ENCODE peak calls at places on chromosomes 1 and 21, in six cellular contexts. One of them, this sample, is unnamed.

GRCh38 chr1:213772711-213773110 is 215.1 kb upstream of the PROX1 start:
- DNase-seq in CD4-positive, alpha-beta T cell: no peak
- DNase-seq in MM.1S: no peak
- DNase-seq in A549: no peak
- DNase-seq in IMR-90: no peak
- DNase-seq in neural progenitor cell: no peak
- DNase-seq in this sample: no peak

GRCh38 chr1:87327362-87328120 is 1.1 kb upstream of the LMO4 start:
- DNase-seq in CD4-positive, alpha-beta T cell: no peak
- DNase-seq in MM.1S: peak; percentile 23
- DNase-seq in A549: no peak
- DNase-seq in IMR-90: no peak
- DNase-seq in neural progenitor cell: no peak
- DNase-seq in this sample: no peak

GRCh38 chr1:97350241-97350640 is 570.6 kb downstream of the DPYD start:
- DNase-seq in CD4-positive, alpha-beta T cell: no peak
- DNase-seq in MM.1S: no peak
- DNase-seq in A549: no peak
- DNase-seq in IMR-90: peak; percentile 61
- DNase-seq in neural progenitor cell: no peak
- DNase-seq in this sample: no peak

GRCh38 chr1:51861669-51862068 is 16.9 kb downstream of the NRDC start:
- DNase-seq in CD4-positive, alpha-beta T cell: no peak
- DNase-seq in MM.1S: no peak
- DNase-seq in A549: no peak
- DNase-seq in IMR-90: peak; percentile 51
- DNase-seq in neural progenitor cell: no peak
- DNase-seq in this sample: no peak

GRCh38 chr1:168437821-168438220 is 106.0 kb downstream of the XCL2 start:
- DNase-seq in CD4-positive, alpha-beta T cell: no peak
- DNase-seq in MM.1S: no peak
- DNase-seq in A549: no peak
- DNase-seq in IMR-90: no peak
- DNase-seq in neural progenitor cell: no peak
- DNase-seq in this sample: no peak

GRCh38 chr1:184427722-184428121 is 40.9 kb downstream of the C1orf21 start:
- DNase-seq in CD4-positive, alpha-beta T cell: no peak
- DNase-seq in MM.1S: no peak
- DNase-seq in A549: no peak
- DNase-seq in IMR-90: no peak
- DNase-seq in neural progenitor cell: no peak
- DNase-seq in this sample: no peak

GRCh38 chr1:54335396-54336056 is 70.7 kb downstream of the SSBP3 start:
- DNase-seq in CD4-positive, alpha-beta T cell: no peak
- DNase-seq in MM.1S: no peak
- DNase-seq in A549: no peak
- DNase-seq in IMR-90: peak; percentile 95
- DNase-seq in neural progenitor cell: no peak
- DNase-seq in this sample: no peak

GRCh38 chr21:31182231-31183129 is 144.2 kb upstream of the KRTAP19-8 start:
- DNase-seq in CD4-positive, alpha-beta T cell: peak; percentile 68
- DNase-seq in MM.1S: no peak
- DNase-seq in A549: no peak
- DNase-seq in IMR-90: no peak
- DNase-seq in neural progenitor cell: no peak
- DNase-seq in this sample: no peak

GRCh38 chr1:221274373-221274772 is 395.1 kb downstream of the HLX start:
- DNase-seq in CD4-positive, alpha-beta T cell: no peak
- DNase-seq in MM.1S: no peak
- DNase-seq in A549: no peak
- DNase-seq in IMR-90: no peak
- DNase-seq in neural progenitor cell: peak; percentile 72
- DNase-seq in this sample: no peak

GRCh38 chr1:234969011-234969441 is 159.6 kb downstream of the TOMM20 start:
- DNase-seq in CD4-positive, alpha-beta T cell: no peak
- DNase-seq in MM.1S: no peak
- DNase-seq in A549: no peak
- DNase-seq in IMR-90: peak; percentile 84
- DNase-seq in neural progenitor cell: peak; percentile 70
- DNase-seq in this sample: no peak

DNA sequence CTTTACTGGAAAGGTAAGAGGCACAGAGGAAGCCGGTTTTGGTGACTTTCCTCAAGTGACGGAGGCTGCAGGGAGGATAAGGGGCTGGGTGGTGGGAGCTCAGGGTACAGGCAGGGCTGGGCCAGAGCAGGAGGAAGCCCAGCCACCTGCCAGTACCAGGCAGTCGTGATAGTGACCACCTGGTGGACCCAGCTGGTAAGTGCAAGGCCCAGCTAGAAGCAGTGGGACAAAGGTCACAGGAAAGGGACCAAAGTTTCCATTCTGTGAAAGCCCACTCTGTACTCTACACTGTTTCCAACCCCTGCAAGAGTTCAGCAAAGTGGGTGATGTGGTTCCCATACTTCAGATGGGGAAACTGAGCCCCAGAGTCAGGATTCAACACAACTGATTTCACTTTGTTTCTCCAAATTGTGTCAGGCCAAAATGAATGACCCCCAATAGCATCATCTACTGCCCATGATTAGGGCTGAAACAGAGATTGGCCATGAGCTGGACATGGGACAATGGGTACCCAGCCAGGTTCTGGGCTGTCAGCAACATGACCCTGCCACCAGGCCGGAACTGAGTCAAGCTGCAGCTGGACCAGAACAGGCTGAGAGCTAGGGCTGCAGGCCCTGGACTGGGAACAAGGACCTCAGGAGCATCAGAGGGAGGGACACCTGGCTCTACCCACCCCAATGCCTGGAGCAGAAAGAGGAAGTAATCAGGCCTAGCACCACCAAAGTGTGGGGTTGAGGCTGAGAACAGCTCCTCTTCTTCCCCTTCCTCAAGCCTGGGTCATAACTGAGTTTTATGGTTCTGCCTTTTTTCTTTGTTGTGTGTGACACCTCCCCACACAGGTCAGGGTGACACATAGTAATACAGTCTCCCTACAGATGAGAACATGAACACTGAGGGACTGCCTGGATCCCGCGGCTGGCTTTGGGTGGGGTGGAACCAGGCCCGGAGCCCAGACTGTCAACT is 50.2 kb downstream of the KCNN3 start:
- DNase-seq in CD4-positive, alpha-beta T cell: peak; percentile 13
- DNase-seq in MM.1S: no peak
- DNase-seq in A549: peak; percentile 32
- DNase-seq in IMR-90: no peak
- DNase-seq in neural progenitor cell: peak; percentile 62
- DNase-seq in this sample: peak; percentile 66
- TF ChIP-seq CTCF in CD4-positive, alpha-beta T cell: peak; percentile 26
- TF ChIP-seq CTCF in MM.1S: peak; percentile 63
- TF ChIP-seq CTCF in A549: peak; percentile 8
- TF ChIP-seq CTCF in IMR-90: peak; percentile 36
- TF ChIP-seq CTCF in neural progenitor cell: peak; percentile 55
- TF ChIP-seq CTCF in this sample: peak; percentile 13

GRCh38 chr1:242452573-242452972 is 71.9 kb downstream of the PLD5 start:
- DNase-seq in CD4-positive, alpha-beta T cell: no peak
- DNase-seq in MM.1S: no peak
- DNase-seq in A549: no peak
- DNase-seq in IMR-90: no peak
- DNase-seq in neural progenitor cell: no peak
- DNase-seq in this sample: no peak

GRCh38 chr1:242454262-242455051 is 70.0 kb downstream of the PLD5 start:
- DNase-seq in CD4-positive, alpha-beta T cell: no peak
- DNase-seq in MM.1S: peak; percentile 56
- DNase-seq in A549: peak; percentile 54
- DNase-seq in IMR-90: peak; percentile 7
- DNase-seq in neural progenitor cell: peak; percentile 57
- DNase-seq in this sample: peak; percentile 46

GRCh38 chr1:242449211-242449610 is 75.3 kb downstream of the PLD5 start:
- DNase-seq in CD4-positive, alpha-beta T cell: no peak
- DNase-seq in MM.1S: no peak
- DNase-seq in A549: no peak
- DNase-seq in IMR-90: no peak
- DNase-seq in neural progenitor cell: peak; percentile 13
- DNase-seq in this sample: no peak

GRCh38 chr1:242455052-242455361 is 69.5 kb downstream of the PLD5 start:
- DNase-seq in CD4-positive, alpha-beta T cell: no peak
- DNase-seq in MM.1S: no peak
- DNase-seq in A549: no peak
- DNase-seq in IMR-90: no peak
- DNase-seq in neural progenitor cell: no peak
- DNase-seq in this sample: no peak
- TF ChIP-seq CTCF in CD4-positive, alpha-beta T cell: no peak
- TF ChIP-seq CTCF in MM.1S: no peak
- TF ChIP-seq CTCF in A549: peak; percentile 31
- TF ChIP-seq CTCF in IMR-90: no peak
- TF ChIP-seq CTCF in neural progenitor cell: no peak
- TF ChIP-seq CTCF in this sample: no peak

DNA sequence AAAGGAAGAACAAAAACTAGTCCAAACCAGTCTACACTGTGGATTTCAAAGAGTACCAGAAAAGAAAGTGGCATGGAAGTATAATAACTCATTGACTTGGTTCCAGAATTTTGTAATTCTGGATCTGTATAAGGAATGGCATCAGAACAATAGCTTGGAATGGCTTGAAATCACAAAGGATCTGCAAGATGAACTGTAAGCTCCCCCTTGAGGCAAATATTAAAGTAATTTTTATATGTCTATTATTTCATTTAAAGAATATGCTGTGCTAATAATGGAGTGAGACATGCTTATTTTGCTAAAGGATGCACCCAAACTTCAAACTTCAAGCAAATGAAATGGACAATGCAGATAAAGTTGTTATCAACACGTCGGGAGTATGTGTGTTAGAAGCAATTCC is 21.3 kb downstream of the CHODL start:
- DNase-seq in CD4-positive, alpha-beta T cell: no peak
- DNase-seq in MM.1S: no peak
- DNase-seq in A549: no peak
- DNase-seq in IMR-90: no peak
- DNase-seq in neural progenitor cell: no peak
- DNase-seq in this sample: no peak
- TF ChIP-seq CTCF in CD4-positive, alpha-beta T cell: no peak
- TF ChIP-seq CTCF in MM.1S: no peak
- TF ChIP-seq CTCF in A549: no peak
- TF ChIP-seq CTCF in IMR-90: no peak
- TF ChIP-seq CTCF in neural progenitor cell: no peak
- TF ChIP-seq CTCF in this sample: no peak

GRCh38 chr1:20469406-20470076 is 16.5 kb downstream of the CAMK2N1 start:
- DNase-seq in CD4-positive, alpha-beta T cell: no peak
- DNase-seq in MM.1S: no peak
- DNase-seq in A549: peak; percentile 53
- DNase-seq in IMR-90: no peak
- DNase-seq in neural progenitor cell: no peak
- DNase-seq in this sample: no peak
- TF ChIP-seq CTCF in CD4-positive, alpha-beta T cell: no peak
- TF ChIP-seq CTCF in MM.1S: no peak
- TF ChIP-seq CTCF in A549: peak; percentile 46
- TF ChIP-seq CTCF in IMR-90: peak; percentile 24
- TF ChIP-seq CTCF in neural progenitor cell: no peak
- TF ChIP-seq CTCF in this sample: no peak

GRCh38 chr1:108200627-108201106 is 524 bp upstream of the SLC25A24 start:
- DNase-seq in CD4-positive, alpha-beta T cell: peak; percentile 25
- DNase-seq in MM.1S: peak; percentile 45
- DNase-seq in A549: peak; percentile 80
- DNase-seq in IMR-90: peak; percentile 79
- DNase-seq in neural progenitor cell: peak; percentile 35
- DNase-seq in this sample: peak; percentile 52
- TF ChIP-seq CTCF in CD4-positive, alpha-beta T cell: peak; percentile 41
- TF ChIP-seq CTCF in MM.1S: peak; percentile 36
- TF ChIP-seq CTCF in A549: peak; percentile 38
- TF ChIP-seq CTCF in IMR-90: peak; percentile 26
- TF ChIP-seq CTCF in neural progenitor cell: peak; percentile 25
- TF ChIP-seq CTCF in this sample: no peak

This sample was measured in GM13976.